ENCODE peak calls at places on chromosomes 1 and 21, in eight cellular contexts. G is H4, O is fibroblast of villous mesenchyme, F is ELR, V is Right ventricle myocardium inferior, W is NCI-H2081, A is omental fat pad, I is activated B cell treated with CpG ODN at 0.5 μM for 24 hours. S is an unnamed sample.

GRCh38 chr1:112358798-112359408 is 37.1 kb upstream of the CTTNBP2NL start:
- DNase-seq in O (peak), A (peak), W (peak), V (peak), I (no peak), F (peak), G (peak), S (peak)

GRCh38 chr1:60694980-60695379 is 387.4 kb upstream of the NFIA start:
- DNase-seq in G (no peak), W (no peak), I (no peak), O (no peak), F (no peak), A (no peak), V (no peak), S (no peak)

GRCh38 chr1:157431751-157432150 is 120.6 kb downstream of the FCRL5 start:
- DNase-seq in A (no peak), V (no peak), G (no peak), O (no peak), F (peak), I (no peak), W (no peak), S (no peak)

GRCh38 chr1:238951809-238952208 is 434.6 kb upstream of the CHRM3 start:
- DNase-seq in F (peak), W (peak), O (peak), I (no peak), A (no peak), V (no peak), G (peak), S (no peak)

GRCh38 chr1:147781056-147781471 is 20.7 kb upstream of the GJA5 start:
- DNase-seq in V (no peak), A (no peak), G (peak), F (peak), W (no peak), O (peak), I (no peak), S (no peak)

GRCh38 chr1:53395671-53396215 is 63.5 kb upstream of the DMRTB1 start:
- DNase-seq in V (no peak), F (no peak), I (no peak), A (no peak), G (no peak), W (no peak), O (no peak), S (no peak)

GRCh38 chr1:23692308-23692871 is 784 bp downstream of the RPL11 start:
- DNase-seq in I (no peak), F (no peak), G (no peak), V (no peak), A (no peak), W (no peak), O (no peak), S (no peak)

GRCh38 chr1:68953316-68953715 is 456.4 kb upstream of the DEPDC1 start:
- DNase-seq in V (no peak), F (no peak), I (no peak), O (no peak), G (no peak), W (no peak), A (no peak), S (no peak)

GRCh38 chr21:39842741-39843146 is 24.5 kb upstream of the PCP4 start:
- DNase-seq in G (no peak), F (no peak), W (no peak), V (no peak), O (no peak), I (no peak), A (no peak), S (no peak)

GRCh38 chr21:44425895-44426662 is 29.2 kb upstream of the LRRC3 start:
- DNase-seq in I (no peak), O (no peak), V (peak), F (no peak), W (no peak), A (no peak), G (no peak), S (peak)

GRCh38 chr1:3393024-3393986 is 61.2 kb upstream of the ARHGEF16 start:
- DNase-seq in F (no peak), I (no peak), A (no peak), O (peak), G (no peak), W (no peak), V (peak), S (no peak)

GRCh38 chr1:88140325-88140724 is 543.7 kb upstream of the PKN2 start:
- DNase-seq in A (no peak), O (no peak), F (no peak), G (no peak), V (no peak), W (no peak), I (no peak), S (no peak)

GRCh38 chr1:59232209-59232608 is 64.7 kb upstream of the FGGY start:
- DNase-seq in F (no peak), O (no peak), A (no peak), I (no peak), V (no peak), G (no peak), W (peak), S (no peak)

GRCh38 chr1:22870201-22870871 is 102.3 kb downstream of the LACTBL1 start:
- DNase-seq in V (no peak), I (no peak), G (no peak), F (no peak), W (no peak), O (no peak), A (no peak), S (no peak)

GRCh38 chr1:201946224-201946908 is at the start of gene LMOD1:
- DNase-seq in O (peak), W (no peak), V (peak), I (no peak), A (peak), F (peak), G (peak), S (peak)

GRCh38 chr1:159941867-159942560 is 3.4 kb downstream of the IGSF9 start:
- DNase-seq in O (no peak), I (no peak), V (no peak), F (no peak), G (no peak), A (no peak), W (peak), S (no peak)

GRCh38 chr1:61872206-61872605 is 129.9 kb downstream of the PATJ start:
- DNase-seq in O (no peak), G (no peak), W (no peak), V (no peak), F (no peak), A (no peak), I (no peak), S (no peak)

GRCh38 chr1:200409203-200409760 is 554 bp downstream of the ZNF281 start:
- DNase-seq in I (peak), A (peak), F (peak), V (peak), G (no peak), W (peak), O (no peak), S (peak)

GRCh38 chr1:33818071-33818470 is 45.8 kb upstream of the HMGB4 start:
- DNase-seq in V (no peak), I (no peak), W (no peak), G (no peak), F (no peak), O (no peak), A (no peak), S (no peak)

GRCh38 chr1:179510038-179510437 is 65.7 kb downstream of the NPHS2 start:
- DNase-seq in A (no peak), F (no peak), I (no peak), G (no peak), W (no peak), O (no peak), V (no peak), S (no peak)

GRCh38 chr1:181680871-181681270 is 197.6 kb downstream of the CACNA1E start:
- DNase-seq in I (no peak), W (no peak), V (no peak), F (no peak), O (no peak), G (no peak), A (no peak), S (no peak)

GRCh38 chr1:155858805-155859233 is 548 bp upstream of the SYT11 start:
- DNase-seq in W (no peak), F (no peak), O (peak), I (no peak), V (no peak), A (no peak), G (peak), S (no peak)

GRCh38 chr1:16236091-16236494 is 890 bp downstream of the CPLANE2 start:
- DNase-seq in A (no peak), O (peak), I (no peak), W (peak), F (peak), G (peak), V (no peak), S (peak)

GRCh38 chr1:28112388-28113311 is 24.2 kb upstream of the EYA3 start:
- DNase-seq in V (no peak), O (peak), I (no peak), G (no peak), A (no peak), W (no peak), F (peak), S (no peak)

GRCh38 chr1:110035236-110035752 is 870 bp downstream of the STRIP1 start:
- DNase-seq in I (no peak), O (no peak), G (no peak), V (no peak), F (peak), A (no peak), W (no peak), S (no peak)

GRCh38 chr1:89842547-89843278 is 21.9 kb downstream of the LRRC8D start:
- DNase-seq in A (no peak), O (peak), W (no peak), V (no peak), I (no peak), F (no peak), G (no peak), S (no peak)

GRCh38 chr1:93148001-93148400 is 32.2 kb downstream of the TMED5 start:
- DNase-seq in O (peak), A (no peak), F (no peak), I (no peak), G (no peak), W (no peak), V (no peak), S (no peak)

GRCh38 chr21:17738171-17738953 is 80.8 kb downstream of the C21orf91 start:
- DNase-seq in F (no peak), W (no peak), A (no peak), O (no peak), I (no peak), G (peak), V (no peak), S (peak)

GRCh38 chr1:90718411-90719320 is 1.6 kb upstream of the BARHL2 start:
- DNase-seq in F (no peak), V (no peak), O (no peak), I (no peak), W (no peak), G (no peak), A (no peak), S (no peak)

GRCh38 chr1:184982002-184982954 is 8.0 kb upstream of the NIBAN1 start:
- DNase-seq in W (peak), V (peak), G (peak), F (peak), I (peak), O (peak), A (peak), S (peak)

GRCh38 chr1:208154679-208155078 is 89.5 kb downstream of the PLXNA2 start:
- DNase-seq in W (no peak), F (no peak), G (no peak), V (no peak), O (no peak), I (no peak), A (no peak), S (no peak)

GRCh38 chr21:16821588-16821987 is 691.3 kb upstream of the CXADR start:
- DNase-seq in W (no peak), F (no peak), V (no peak), G (no peak), A (no peak), O (no peak), I (no peak), S (no peak)

GRCh38 chr1:64228181-64228957 is 24.9 kb downstream of the UBE2U start:
- DNase-seq in I (no peak), A (no peak), W (no peak), O (no peak), F (peak), G (no peak), V (no peak), S (no peak)

GRCh38 chr1:240965581-240966091 is 353.7 kb upstream of the GREM2 start:
- DNase-seq in O (no peak), V (no peak), G (no peak), F (no peak), W (no peak), A (no peak), I (no peak), S (no peak)

GRCh38 chr1:41501581-41501980 is 17.1 kb upstream of the EDN2 start:
- DNase-seq in I (no peak), V (peak), O (no peak), G (no peak), A (no peak), F (no peak), W (no peak), S (no peak)

GRCh38 chr21:45016491-45017375 is 57.6 kb upstream of the ADARB1 start:
- DNase-seq in F (no peak), V (peak), A (no peak), W (no peak), I (no peak), G (no peak), O (no peak), S (peak)

S was measured in aorta.